ENCODE peak calls at places on chromosomes 7 and 10, in eight cellular contexts. O is stomach, S is cardiac fibroblast, R is dorsolateral prefrontal cortex, G is neural crest cell, Y is foreskin fibroblast, C is lower lobe of right lung, I is cardiac muscle cell. P is an unnamed sample.

GRCh38 chr7:23469150-23469960 is 936 bp downstream of the IGF2BP3 start:
- DNase-seq in G (peak), S (peak), C (no peak), Y (no peak), I (peak), R (no peak), O (no peak), P (peak)

GRCh38 chr10:71419750-71420149 is 23.0 kb downstream of the CDH23 start:
- DNase-seq in I (no peak), O (no peak), G (no peak), C (no peak), Y (no peak), R (no peak), S (no peak), P (no peak)

GRCh38 chr10:71815515-71816130 is 35.4 kb downstream of the PSAP start:
- DNase-seq in O (no peak), Y (no peak), R (no peak), C (no peak), G (no peak), S (no peak), I (no peak), P (no peak)

GRCh38 chr10:11553773-11554381 is 57.6 kb downstream of the USP6NL start:
- DNase-seq in G (no peak), R (no peak), Y (no peak), I (no peak), C (no peak), O (no peak), S (no peak), P (no peak)

GRCh38 chr10:22699976-22700375 is 14.4 kb downstream of the PIP4K2A start:
- DNase-seq in Y (no peak), G (no peak), R (no peak), O (peak), S (no peak), I (no peak), C (no peak), P (no peak)

GRCh38 chr7:45087301-45088145 is 1.2 kb downstream of the NACAD start:
- DNase-seq in C (no peak), I (no peak), G (no peak), Y (no peak), S (no peak), O (no peak), R (no peak), P (no peak)

GRCh38 chr10:29648983-29649268 is 14.2 kb upstream of the SVIL start:
- DNase-seq in R (no peak), Y (peak), C (no peak), G (no peak), I (no peak), O (no peak), S (peak), P (no peak)

GRCh38 chr7:95871078-95871848 is 98.9 kb downstream of the DYNC1I1 start:
- DNase-seq in G (peak), C (no peak), I (peak), S (peak), R (no peak), Y (peak), O (no peak), P (peak)

GRCh38 chr7:114944742-114945625 is 23.1 kb downstream of the MDFIC start:
- DNase-seq in R (no peak), G (peak), O (peak), C (peak), Y (peak), S (peak), I (no peak), P (peak)

GRCh38 chr7:142461437-142461836 is 203.6 kb upstream of the PRSS58 start:
- DNase-seq in S (peak), G (no peak), Y (peak), C (no peak), O (no peak), I (no peak), R (no peak), P (no peak)

GRCh38 chr10:127872011-127872741 is 20.6 kb downstream of the CLRN3 start:
- DNase-seq in G (no peak), R (no peak), I (no peak), C (no peak), O (no peak), S (peak), Y (no peak), P (no peak)

GRCh38 chr7:33196194-33196593 is 66.8 kb downstream of the BBS9 start:
- DNase-seq in R (no peak), Y (no peak), I (peak), C (no peak), O (no peak), G (no peak), S (no peak), P (no peak)

GRCh38 chr7:26208040-26208439 is 6.5 kb downstream of the CBX3 start:
- DNase-seq in I (no peak), Y (no peak), C (no peak), R (no peak), G (no peak), S (no peak), O (no peak), P (no peak)

GRCh38 chr10:68992721-68993440 is 4.3 kb downstream of the KIFBP start:
- DNase-seq in R (no peak), G (no peak), C (no peak), S (peak), O (peak), Y (peak), I (peak), P (no peak)

GRCh38 chr7:100247152-100247757 is 27.5 kb downstream of the PVRIG start:
- DNase-seq in I (peak), O (peak), C (no peak), Y (peak), S (peak), G (no peak), R (no peak), P (peak)

GRCh38 chr7:71598553-71598952 is 466.6 kb downstream of the GALNT17 start:
- DNase-seq in O (no peak), S (no peak), R (no peak), I (no peak), C (no peak), Y (no peak), G (no peak), P (no peak)

GRCh38 chr10:10872035-10872673 is 145.5 kb upstream of the CELF2 start:
- DNase-seq in Y (peak), S (peak), C (no peak), O (no peak), R (no peak), I (peak), G (no peak), P (no peak)

GRCh38 chr10:132572545-132572937 is 35.0 kb downstream of the INPP5A start:
- DNase-seq in G (no peak), S (peak), I (peak), O (no peak), C (no peak), Y (no peak), R (no peak), P (no peak)

GRCh38 chr10:116961305-116962251 is 43.4 kb downstream of the SHTN1 start:
- DNase-seq in C (no peak), I (no peak), O (no peak), Y (no peak), G (no peak), R (no peak), S (no peak), P (no peak)

GRCh38 chr7:69199048-69199447 is 399.2 kb upstream of the AUTS2 start:
- DNase-seq in Y (no peak), G (no peak), C (no peak), R (no peak), I (no peak), O (no peak), S (no peak), P (no peak)

GRCh38 chr10:97003804-97004201 is 171.7 kb downstream of the LCOR start:
- DNase-seq in O (no peak), S (no peak), C (no peak), G (no peak), I (no peak), R (no peak), Y (no peak), P (no peak)

GRCh38 chr7:3070908-3071307 is 27.2 kb upstream of the CARD11 start:
- DNase-seq in C (no peak), Y (no peak), R (no peak), S (no peak), G (no peak), I (no peak), O (no peak), P (no peak)

GRCh38 chr10:131803863-131804425 is 96.9 kb upstream of the PPP2R2D start:
- DNase-seq in R (no peak), Y (no peak), O (peak), S (no peak), I (no peak), C (no peak), G (no peak), P (no peak)

GRCh38 chr10:16891375-16892313 is 74.4 kb upstream of the RSU1 start:
- DNase-seq in O (peak), C (peak), I (peak), G (peak), R (no peak), S (peak), Y (peak), P (peak)

GRCh38 chr7:144027070-144027469 is 21.7 kb upstream of the OR2A5 start:
- DNase-seq in G (no peak), Y (peak), S (peak), I (peak), O (no peak), R (no peak), C (no peak), P (no peak)

GRCh38 chr7:82360591-82361386 is 82.8 kb downstream of the CACNA2D1 start:
- DNase-seq in R (no peak), G (no peak), S (no peak), I (peak), C (no peak), Y (no peak), O (no peak), P (no peak)

GRCh38 chr10:48981310-48981907 is 41.8 kb upstream of the LRRC18 start:
- DNase-seq in Y (peak), G (peak), O (peak), R (peak), S (peak), I (peak), C (peak), P (peak)

GRCh38 chr10:119826777-119827176 is 45.9 kb downstream of the MCMBP start:
- DNase-seq in R (no peak), S (no peak), Y (no peak), O (no peak), G (no peak), C (no peak), I (no peak), P (no peak)

GRCh38 chr7:47516985-47517590 is 64.8 kb downstream of the TNS3 start:
- DNase-seq in S (no peak), C (no peak), I (no peak), G (no peak), Y (no peak), O (peak), R (no peak), P (no peak)

GRCh38 chr10:31664803-31665202 is 263.8 kb downstream of the ARHGAP12 start:
- DNase-seq in R (no peak), C (no peak), Y (no peak), O (no peak), S (no peak), I (peak), G (no peak), P (no peak)

GRCh38 chr10:71383972-71384687 is 12.6 kb upstream of the CDH23 start:
- DNase-seq in R (peak), O (peak), Y (peak), C (peak), G (peak), S (peak), I (peak), P (peak)

GRCh38 chr7:140425718-140426117 is 21.9 kb downstream of the RAB19 start:
- DNase-seq in R (no peak), S (no peak), O (no peak), I (no peak), G (no peak), C (no peak), Y (no peak), P (no peak)

GRCh38 chr10:27745719-27746363 is at the start of gene MKX:
- DNase-seq in Y (no peak), G (peak), C (peak), R (peak), O (peak), I (peak), S (peak), P (peak)

GRCh38 chr10:27745380-27745718 is 270 bp downstream of the MKX start:
- DNase-seq in S (no peak), G (peak), O (no peak), I (no peak), R (no peak), Y (no peak), C (no peak), P (no peak)

GRCh38 chr10:27748586-27748985 is 3.0 kb upstream of the MKX start:
- DNase-seq in C (no peak), O (no peak), G (no peak), S (no peak), I (no peak), R (no peak), Y (no peak), P (no peak)

GRCh38 chr10:27746364-27747095 is 911 bp upstream of the MKX start:
- DNase-seq in O (no peak), S (peak), R (no peak), I (no peak), Y (no peak), C (no peak), G (no peak), P (peak)

GRCh38 chr10:27747096-27747451 is 1.5 kb upstream of the MKX start:
- DNase-seq in S (no peak), I (peak), R (no peak), Y (no peak), O (no peak), C (no peak), G (peak), P (peak)
- TF ChIP-seq CTCF in S (no peak), I (no peak), R (no peak), Y (no peak), O (no peak), C (no peak), G (no peak), P (no peak)

DNA sequence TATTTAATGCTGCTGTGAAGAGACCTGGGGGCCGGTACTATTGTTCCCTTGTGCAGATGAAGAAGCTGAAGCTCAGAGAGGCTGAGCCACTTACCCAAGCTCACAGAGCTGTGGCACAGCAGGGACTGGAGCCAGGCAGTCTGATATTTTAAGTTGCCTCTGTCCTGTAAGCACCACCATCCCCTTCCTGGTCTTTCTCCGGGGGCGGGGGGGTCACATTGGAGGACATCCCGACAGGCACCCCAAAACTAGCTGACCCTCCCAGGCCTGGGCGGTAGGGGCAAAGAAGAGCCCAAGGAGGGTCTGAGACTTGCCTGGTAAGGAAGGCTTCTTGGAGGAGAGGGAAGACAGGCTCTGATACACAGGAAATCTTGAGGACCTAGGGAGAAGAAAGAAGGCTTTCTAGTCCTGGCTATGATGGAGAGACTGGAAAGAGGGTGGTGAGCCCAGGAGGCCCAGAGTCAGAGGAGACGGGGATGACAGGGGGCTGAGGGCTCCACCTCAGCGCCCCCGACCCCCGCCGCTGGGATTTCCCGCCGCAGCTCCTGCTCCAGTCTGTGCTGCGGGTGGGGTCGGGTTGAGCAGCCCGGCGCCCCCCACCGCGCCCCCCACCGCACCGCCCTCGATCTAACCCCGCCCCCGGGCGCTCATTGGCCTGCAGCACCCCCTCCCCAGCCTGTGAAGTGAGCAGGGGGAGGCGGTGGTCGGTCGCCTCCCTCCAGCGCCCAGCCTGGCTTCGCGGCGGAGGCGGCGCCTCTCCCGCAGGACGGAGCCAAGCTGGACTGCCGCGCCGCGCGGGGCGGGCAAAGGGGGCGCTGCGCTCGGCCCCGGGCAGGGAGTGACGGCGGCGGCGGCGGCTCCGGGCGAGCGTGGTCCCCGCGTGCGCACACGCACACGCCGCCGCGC is at the start of gene ADCYAP1R1:
- DNase-seq in I (peak), R (no peak), C (no peak), Y (no peak), O (no peak), G (peak), S (no peak), P (peak)
- TF ChIP-seq CTCF in I (no peak), R (no peak), C (no peak), Y (no peak), O (no peak), G (peak), S (no peak), P (no peak)

GRCh38 chr7:152335900-152336571 is 99.8 kb downstream of the KMT2C start:
- DNase-seq in I (no peak), Y (no peak), S (no peak), R (no peak), G (no peak), C (no peak), O (no peak), P (no peak)
- TF ChIP-seq CTCF in I (no peak), Y (no peak), S (no peak), R (no peak), G (no peak), C (no peak), O (no peak), P (no peak)

GRCh38 chr10:35378547-35379210 is 42.4 kb downstream of the CCNY start:
- DNase-seq in I (no peak), C (no peak), S (peak), G (no peak), R (no peak), O (no peak), Y (no peak), P (no peak)

GRCh38 chr10:35372329-35372728 is 36.0 kb downstream of the CCNY start:
- DNase-seq in C (peak), G (no peak), Y (no peak), I (peak), S (peak), O (no peak), R (no peak), P (no peak)

GRCh38 chr10:35377050-35377723 is 40.9 kb downstream of the CCNY start:
- DNase-seq in Y (no peak), I (no peak), O (no peak), G (no peak), R (no peak), C (no peak), S (peak), P (no peak)

GRCh38 chr10:35371731-35372130 is 35.4 kb downstream of the CCNY start:
- DNase-seq in G (no peak), S (no peak), R (no peak), I (no peak), Y (no peak), O (no peak), C (no peak), P (no peak)

DNA sequence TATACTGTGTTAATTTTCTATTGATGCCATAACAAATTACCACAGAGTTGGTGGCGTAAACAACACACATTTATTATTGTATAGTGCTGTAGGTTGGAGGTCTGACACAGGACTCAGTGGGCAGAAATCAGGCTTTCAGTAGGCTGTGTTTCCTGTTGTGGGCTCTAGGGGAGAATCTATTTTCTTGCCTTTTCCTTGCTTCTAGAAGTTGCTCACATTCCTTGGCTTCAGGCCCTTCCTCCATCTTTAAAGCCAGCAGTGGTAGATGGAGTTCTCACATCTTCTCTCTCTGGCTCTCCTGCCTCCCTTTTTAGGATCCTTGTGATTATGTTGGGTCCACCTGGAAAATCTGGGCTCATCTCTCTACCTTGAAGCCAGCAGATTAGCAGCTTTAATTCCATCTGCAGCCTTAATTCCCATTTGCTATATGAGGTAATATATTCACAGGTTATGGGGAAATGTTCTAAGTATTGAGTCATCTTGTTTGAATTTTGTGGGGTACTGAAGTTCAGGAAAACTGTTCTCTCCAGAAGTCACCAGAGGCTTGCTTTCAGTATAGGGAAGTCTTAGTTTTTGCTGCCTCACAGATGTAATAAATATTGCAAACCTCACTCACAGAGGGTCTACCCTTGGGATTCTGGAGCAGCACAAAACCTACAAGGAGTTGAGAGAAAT is 38.9 kb downstream of the CCNY start:
- DNase-seq in Y (no peak), C (no peak), R (no peak), S (peak), I (no peak), O (no peak), G (no peak), P (no peak)
- TF ChIP-seq CTCF in Y (no peak), C (no peak), R (no peak), S (peak), I (no peak), O (no peak), G (peak), P (no peak)

DNA sequence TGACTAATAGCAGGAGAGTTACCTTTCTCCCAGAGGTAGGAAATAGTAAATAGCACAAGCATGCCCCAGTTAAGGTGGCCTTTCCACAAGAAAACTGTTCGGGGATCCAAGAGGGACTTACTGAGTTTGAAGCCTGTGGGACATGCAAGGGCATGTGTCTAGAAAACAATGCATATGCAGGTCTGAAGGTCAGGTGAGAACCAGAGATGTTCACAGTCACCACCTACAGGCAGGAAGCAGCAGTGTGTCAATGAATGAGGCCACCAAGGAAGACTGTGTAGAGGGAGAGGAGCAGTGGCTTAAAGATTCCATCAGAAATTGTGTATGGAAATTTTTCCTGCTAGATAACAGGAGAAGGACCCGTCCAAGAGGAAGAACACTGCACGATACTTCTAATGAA is 66.0 kb downstream of the CALD1 start:
- DNase-seq in O (no peak), Y (no peak), R (no peak), I (no peak), C (no peak), S (peak), G (no peak), P (no peak)
- TF ChIP-seq CTCF in O (peak), Y (peak), R (no peak), I (peak), C (no peak), S (peak), G (peak), P (no peak)

GRCh38 chr7:18201349-18201748 is 173.7 kb upstream of the PRPS1L1 start:
- DNase-seq in R (no peak), I (no peak), C (no peak), Y (no peak), O (no peak), G (no peak), S (no peak), P (no peak)
- TF ChIP-seq CTCF in R (no peak), I (no peak), C (no peak), Y (no peak), O (no peak), G (no peak), S (no peak), P (no peak)

DNA sequence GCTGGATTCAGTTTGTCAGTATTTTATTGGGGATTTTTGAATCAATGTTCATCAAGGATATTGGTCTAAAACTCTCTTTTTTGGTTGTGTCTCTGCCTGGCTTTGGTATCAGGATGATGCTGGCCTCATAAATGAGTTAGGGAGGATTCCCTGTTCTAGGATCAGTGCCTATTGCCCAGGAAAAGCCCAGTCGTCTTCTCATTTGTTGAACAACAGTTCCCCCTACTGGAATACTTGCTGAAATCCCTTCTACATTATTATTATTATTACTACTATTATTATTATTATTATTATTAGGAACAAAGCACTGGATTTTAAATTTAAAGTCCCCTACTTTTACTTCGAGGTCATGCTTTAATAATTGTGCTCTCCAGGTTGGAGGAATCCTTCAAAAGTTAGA is 528.9 kb downstream of the MAGI2 start:
- DNase-seq in R (no peak), O (no peak), G (no peak), I (peak), Y (peak), C (no peak), S (peak), P (no peak)
- TF ChIP-seq CTCF in R (no peak), O (peak), G (peak), I (no peak), Y (no peak), C (no peak), S (no peak), P (peak)

P was measured in nephron progenitor cell.